ENCODE peak calls at places on chromosome 17, in five cellular contexts. N is OCI-LY7, U is psoas muscle, O is AG04450, A is tibial nerve. Y is an unnamed sample.

GRCh38 chr17:77620282-77620681 is 338.2 kb upstream of the TNRC6C start:
- DNase-seq in A (no peak), U (no peak), N (no peak), O (no peak), Y (no peak)

GRCh38 chr17:66567234-66568170 is 265.1 kb downstream of the PRKCA start:
- DNase-seq in N (peak), U (peak), A (peak), O (peak), Y (peak)

GRCh38 chr17:33522623-33523022 is 229.5 kb upstream of the ASIC2 start:
- DNase-seq in O (no peak), A (no peak), N (no peak), U (no peak), Y (no peak)

GRCh38 chr17:58970966-58971575 is 135.6 kb downstream of the TRIM37 start:
- DNase-seq in A (no peak), O (no peak), N (no peak), U (no peak), Y (no peak)

GRCh38 chr17:41060052-41060604 is at the start of gene KRTAP2-3:
- DNase-seq in O (peak), U (no peak), A (no peak), N (no peak), Y (no peak)

GRCh38 chr17:57422574-57423164 is 166.3 kb downstream of the MSI2 start:
- DNase-seq in O (no peak), U (peak), N (no peak), A (no peak), Y (no peak)

GRCh38 chr17:82126479-82127314 is 28.7 kb upstream of the FASN start:
- DNase-seq in O (no peak), U (no peak), N (peak), A (no peak), Y (no peak)

GRCh38 chr17:35239823-35240222 is 3.0 kb upstream of the SLFN5 start:
- DNase-seq in N (no peak), U (no peak), A (no peak), O (no peak), Y (no peak)

GRCh38 chr17:36722121-36722902 is 120.9 kb downstream of the MRM1 start:
- DNase-seq in O (no peak), N (no peak), A (no peak), U (peak), Y (peak)

GRCh38 chr17:63279498-63280230 is 166.4 kb downstream of the CYB561 start:
- DNase-seq in U (no peak), O (no peak), N (no peak), A (no peak), Y (no peak)

GRCh38 chr17:64741038-64741641 is 79.0 kb upstream of the SMURF2 start:
- DNase-seq in O (peak), A (no peak), U (no peak), N (peak), Y (peak)

GRCh38 chr17:74738051-74738996 is 1.3 kb downstream of the RAB37 start:
- DNase-seq in N (peak), A (no peak), O (no peak), U (peak), Y (no peak)

GRCh38 chr17:36808181-36808661 is 129.1 kb upstream of the LHX1 start:
- DNase-seq in A (no peak), O (no peak), N (no peak), U (no peak), Y (no peak)

GRCh38 chr17:5638596-5638995 is 54.3 kb upstream of the NLRP1 start:
- DNase-seq in N (no peak), O (no peak), A (no peak), U (no peak), Y (no peak)

GRCh38 chr17:3974138-3974687 is 10.0 kb upstream of the ATP2A3 start:
- DNase-seq in O (no peak), N (no peak), U (peak), A (no peak), Y (no peak)

GRCh38 chr17:79010304-79010646 is 711 bp upstream of the CANT1 start:
- DNase-seq in O (no peak), U (no peak), N (no peak), A (no peak), Y (no peak)

GRCh38 chr17:53409588-53409987 is 413.1 kb upstream of the KIF2B start:
- DNase-seq in O (no peak), A (no peak), U (no peak), N (no peak), Y (no peak)

GRCh38 chr17:33469411-33469810 is 176.3 kb upstream of the ASIC2 start:
- DNase-seq in A (no peak), N (no peak), O (no peak), U (no peak), Y (no peak)

DNA sequence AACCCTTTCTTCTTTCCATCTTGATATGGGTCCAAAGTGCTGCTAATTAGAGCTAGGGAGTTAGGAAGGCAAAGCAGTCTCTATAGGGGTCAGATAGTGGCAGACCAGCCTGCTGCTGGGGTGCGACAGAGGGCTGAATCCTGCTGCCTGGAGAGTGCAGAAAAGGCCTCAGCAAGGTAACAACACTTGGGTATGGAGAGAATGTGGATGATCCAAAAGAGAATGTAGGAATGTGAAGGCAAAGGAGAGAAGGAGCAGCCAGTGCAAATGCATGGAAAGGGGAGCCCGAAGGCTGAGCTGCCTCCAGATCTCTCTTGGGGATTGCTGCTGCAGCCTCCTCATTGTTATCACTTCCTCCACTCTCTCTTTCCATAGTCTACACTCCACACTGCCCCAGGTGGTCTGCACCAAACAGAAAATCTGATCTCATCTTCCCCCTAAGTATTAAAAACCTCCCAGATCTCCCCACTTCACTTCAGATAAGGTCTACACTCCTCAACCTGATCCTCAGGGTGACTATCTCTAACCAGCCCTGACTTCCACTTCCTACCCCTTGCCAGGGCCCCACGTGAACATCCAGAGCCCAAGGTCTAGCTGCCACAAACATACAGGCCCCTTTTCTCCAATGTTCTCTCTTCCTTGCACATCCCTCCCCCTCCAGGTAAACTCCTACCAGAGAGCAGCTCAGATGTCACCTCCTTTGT is 28.8 kb downstream of the TOM1L2 start:
- DNase-seq in O (no peak), N (peak), U (no peak), A (no peak), Y (no peak)
- H3K27ac ChIP-seq in O (peak), N (no peak), U (peak), A (peak), Y (peak)

GRCh38 chr17:17830740-17831207 is 6.0 kb downstream of the SREBF1 start:
- DNase-seq in N (no peak), A (no peak), O (no peak), U (peak), Y (peak)
- TF ChIP-seq CTCF in N (no peak), A (no peak), O (no peak), U (no peak), Y (no peak)

DNA sequence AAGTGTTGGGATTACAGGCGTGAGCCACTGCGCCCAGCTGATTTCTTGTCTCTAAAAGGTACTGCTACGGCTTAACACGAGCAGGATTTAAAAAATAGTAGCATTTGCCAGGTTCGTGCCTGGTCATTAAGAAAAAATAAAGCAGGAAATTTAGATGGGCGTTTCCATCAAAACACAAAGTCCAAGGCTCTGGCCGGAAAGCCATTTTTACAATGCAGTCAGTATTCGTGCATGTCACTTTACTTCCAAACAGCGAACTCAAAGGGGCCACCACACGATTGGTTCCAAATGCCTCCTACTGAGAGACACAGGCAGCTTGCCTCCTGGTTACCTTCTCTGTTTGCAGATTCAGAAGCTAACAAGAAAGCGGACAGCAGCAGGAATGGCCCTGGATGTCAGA is 66.2 kb downstream of the MRM3 start:
- DNase-seq in A (no peak), O (no peak), U (no peak), N (no peak), Y (no peak)
- H3K27ac ChIP-seq in A (no peak), O (no peak), U (peak), N (no peak), Y (peak)

DNA sequence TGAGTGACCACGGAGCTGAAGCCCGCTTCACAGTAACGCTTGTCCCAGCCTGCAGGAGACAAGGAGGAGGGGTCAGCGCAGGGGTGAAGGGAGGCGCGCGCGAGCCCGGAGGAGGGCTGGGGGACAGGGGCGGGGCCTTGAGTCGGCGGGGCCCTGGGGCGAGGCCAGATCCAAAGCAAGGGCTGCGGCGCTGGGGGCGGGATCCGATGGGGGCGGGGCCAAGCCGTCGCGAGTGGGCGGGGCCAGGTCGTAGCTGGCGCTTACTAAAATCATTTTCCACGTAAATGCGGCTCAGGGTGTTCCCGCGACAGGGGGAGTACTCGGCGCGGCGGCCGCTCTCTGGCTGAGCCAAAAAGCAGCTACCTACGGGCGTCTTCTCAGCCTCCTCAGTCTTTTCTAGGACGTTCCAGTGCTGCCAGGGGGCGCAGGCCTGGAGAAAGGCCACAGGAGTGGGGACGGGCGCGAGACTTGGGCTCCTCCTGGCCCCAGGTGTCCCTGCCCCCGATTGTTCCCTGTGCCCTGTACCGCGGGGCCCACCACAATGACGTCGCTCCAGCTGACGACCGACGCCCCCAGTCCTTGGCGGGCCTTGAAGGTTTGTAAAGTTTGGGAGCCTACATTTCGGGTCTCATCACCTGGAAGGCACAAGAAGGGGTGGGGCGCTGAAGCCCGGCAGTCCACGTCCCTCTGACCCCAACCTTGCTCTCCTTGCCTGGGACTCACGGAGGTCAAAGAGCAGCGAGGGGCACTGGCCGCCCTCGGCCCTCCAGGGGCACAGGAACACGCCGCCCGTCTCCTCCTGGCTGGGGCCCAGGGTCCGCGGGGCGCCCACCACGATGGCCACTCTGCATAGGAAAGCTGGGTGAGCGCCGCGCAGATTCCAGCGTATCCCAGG is 3.9 kb downstream of the ITGA2B start:
- DNase-seq in O (peak), U (peak), A (peak), N (peak), Y (peak)
- TF ChIP-seq CTCF in O (peak), U (peak), A (no peak), N (peak), Y (no peak)

DNA sequence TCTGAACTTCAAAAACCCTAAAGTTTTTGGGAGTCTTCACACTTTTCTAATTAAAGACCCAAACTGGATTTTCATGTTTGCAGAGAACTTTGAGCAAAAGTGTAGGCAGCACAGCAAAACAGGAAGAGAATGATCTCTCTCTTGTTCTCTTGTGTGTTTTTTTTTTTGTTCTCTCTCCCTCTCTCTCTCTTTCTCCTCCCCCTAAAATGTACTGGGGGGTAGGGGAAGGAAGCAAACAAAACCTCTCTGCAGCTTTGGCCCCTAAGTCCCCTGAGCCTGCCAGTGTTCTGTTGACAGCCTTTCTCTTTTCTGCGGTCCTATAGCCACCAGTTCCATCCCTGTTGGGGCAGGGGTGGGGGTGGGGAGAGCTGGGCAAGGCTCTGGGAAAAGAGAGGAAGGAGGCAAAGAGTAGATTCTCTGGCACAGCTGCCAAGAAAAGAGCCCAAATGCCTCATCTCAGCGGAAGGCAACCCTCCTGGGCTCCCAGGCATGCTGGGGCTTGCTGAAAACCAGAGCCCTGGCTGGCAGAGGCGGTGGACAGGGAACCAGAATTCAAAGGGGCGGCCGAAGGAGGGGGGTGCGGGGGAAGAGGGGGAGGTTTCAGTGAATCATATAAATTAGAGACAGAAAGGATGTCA is 295.4 kb downstream of the SOX9 start:
- DNase-seq in U (no peak), A (no peak), N (no peak), O (no peak), Y (no peak)
- H3K27ac ChIP-seq in U (no peak), A (no peak), N (no peak), O (no peak), Y (no peak)

GRCh38 chr17:61571624-61572023 is 19.4 kb downstream of the NACA2 start:
- DNase-seq in N (no peak), O (no peak), U (no peak), A (no peak), Y (no peak)

GRCh38 chr17:61578645-61579044 is 12.4 kb downstream of the NACA2 start:
- DNase-seq in O (no peak), U (no peak), N (no peak), A (no peak), Y (no peak)

GRCh38 chr17:61575352-61575975 is 15.6 kb downstream of the NACA2 start:
- DNase-seq in O (no peak), N (no peak), A (no peak), U (no peak), Y (no peak)

GRCh38 chr17:61575983-61576382 is 15.0 kb downstream of the NACA2 start:
- DNase-seq in O (no peak), N (no peak), A (no peak), U (no peak), Y (no peak)

GRCh38 chr17:61574542-61575351 is 16.3 kb downstream of the NACA2 start:
- DNase-seq in N (peak), A (no peak), O (no peak), U (no peak), Y (no peak)
- TF ChIP-seq CTCF in N (peak), A (no peak), O (peak), U (no peak), Y (no peak)